ENCODE peak calls at places on chromosomes 2 and 18, in five cellular contexts. U is A549, T is IMR-90, Z is GM12878, D is SK-N-SH. P is an unnamed sample.

GRCh38 chr2:52934354-52934898 is 833.2 kb upstream of the CHAC2 start:
- DNase-seq in Z (peak), D (no peak), T (peak), U (peak), P (no peak)

GRCh38 chr2:104432401-104432800 is 421.5 kb upstream of the POU3F3 start:
- DNase-seq in Z (no peak), T (no peak), U (no peak), D (no peak), P (no peak)

GRCh38 chr2:100786297-100786658 is 33.7 kb upstream of the NPAS2 start:
- DNase-seq in U (peak), Z (no peak), D (no peak), T (peak), P (no peak)

GRCh38 chr2:226969412-226969811 is 133.6 kb downstream of the RHBDD1 start:
- DNase-seq in U (no peak), Z (no peak), D (no peak), T (peak), P (no peak)

GRCh38 chr2:127231130-127231865 is 11.2 kb upstream of the CYP27C1 start:
- DNase-seq in Z (no peak), T (peak), U (peak), D (no peak), P (no peak)

GRCh38 chr18:32612651-32613050 is 142.0 kb upstream of the GAREM1 start:
- DNase-seq in T (no peak), U (no peak), Z (no peak), D (no peak), P (no peak)

GRCh38 chr2:47512581-47513083 is 109.7 kb downstream of the MSH2 start:
- DNase-seq in D (peak), U (peak), T (peak), Z (no peak), P (peak)

GRCh38 chr18:341102-341501 is 73.3 kb upstream of the THOC1 start:
- DNase-seq in D (no peak), U (no peak), Z (no peak), T (no peak), P (no peak)

GRCh38 chr18:72830109-72830508 is 37.7 kb downstream of the NETO1 start:
- DNase-seq in T (no peak), U (peak), D (no peak), Z (no peak), P (no peak)

GRCh38 chr2:37625781-37626548 is 45.5 kb downstream of the CDC42EP3 start:
- DNase-seq in U (no peak), T (peak), D (no peak), Z (peak), P (no peak)

GRCh38 chr2:6487805-6488204 is 377.9 kb downstream of the CMPK2 start:
- DNase-seq in U (no peak), T (no peak), D (no peak), Z (no peak), P (no peak)

GRCh38 chr2:197877038-197877437 is 72.6 kb downstream of the PLCL1 start:
- DNase-seq in U (no peak), Z (no peak), D (no peak), T (no peak), P (no peak)

GRCh38 chr18:34978533-34978893 is 62.7 kb upstream of the MAPRE2 start:
- DNase-seq in Z (no peak), U (no peak), D (no peak), T (no peak), P (peak)

GRCh38 chr2:33673937-33674336 is 74.8 kb upstream of the FAM98A start:
- DNase-seq in D (peak), Z (no peak), U (peak), T (peak), P (no peak)

GRCh38 chr2:127640082-127641072 is 5.6 kb upstream of the GPR17 start:
- DNase-seq in U (no peak), Z (no peak), T (no peak), D (peak), P (no peak)

GRCh38 chr2:173355866-173356508 is 1.3 kb downstream of the CDCA7 start:
- DNase-seq in Z (no peak), D (no peak), T (no peak), U (no peak), P (no peak)

GRCh38 chr2:130986890-130987493 is 106.3 kb downstream of the FAM168B start:
- DNase-seq in T (no peak), Z (no peak), D (no peak), U (no peak), P (no peak)

GRCh38 chr18:43134876-43135275 is 19.4 kb upstream of the RIT2 start:
- DNase-seq in D (no peak), U (no peak), Z (no peak), T (no peak), P (no peak)

GRCh38 chr2:45121236-45121927 is 112.1 kb upstream of the SIX2 start:
- DNase-seq in U (no peak), Z (no peak), T (no peak), D (no peak), P (no peak)

GRCh38 chr2:152189622-152190495 is 14.3 kb upstream of the STAM2 start:
- DNase-seq in Z (no peak), U (peak), T (peak), D (peak), P (peak)

GRCh38 chr2:150983498-150983897 is 278.2 kb downstream of the RBM43 start:
- DNase-seq in D (no peak), T (no peak), U (no peak), Z (no peak), P (no peak)

GRCh38 chr2:200356794-200357472 is 50.4 kb downstream of the SPATS2L start:
- DNase-seq in Z (no peak), D (no peak), T (peak), U (no peak), P (no peak)

GRCh38 chr2:232628466-232629200 is 4.8 kb upstream of the EFHD1 start:
- DNase-seq in U (no peak), T (no peak), Z (no peak), D (no peak), P (no peak)

GRCh38 chr2:27489118-27489497 is 435 bp downstream of the IFT172 start:
- DNase-seq in Z (no peak), T (peak), D (peak), U (peak), P (no peak)

GRCh38 chr18:11714244-11714918 is 25.3 kb downstream of the GNAL start:
- DNase-seq in U (no peak), Z (no peak), D (no peak), T (no peak), P (no peak)

GRCh38 chr18:45416168-45416567 is 199.1 kb upstream of the SLC14A2 start:
- DNase-seq in T (no peak), Z (no peak), D (peak), U (no peak), P (no peak)

GRCh38 chr2:234823196-234823876 is 128.5 kb upstream of the SH3BP4 start:
- DNase-seq in D (no peak), U (no peak), Z (no peak), T (no peak), P (no peak)

GRCh38 chr2:239886781-239887180 is 138.4 kb downstream of the NDUFA10 start:
- DNase-seq in T (no peak), U (no peak), D (no peak), Z (no peak), P (no peak)

GRCh38 chr2:28751956-28752607 is 452 bp downstream of the PPP1CB start:
- DNase-seq in Z (no peak), T (no peak), D (peak), U (peak), P (peak)

GRCh38 chr18:53864758-53865157 is 359.7 kb downstream of the MBD2 start:
- DNase-seq in D (peak), U (no peak), Z (no peak), T (no peak), P (no peak)

GRCh38 chr2:715847-716573 is 38.8 kb upstream of the TMEM18 start:
- DNase-seq in Z (no peak), U (peak), T (peak), D (peak), P (peak)

GRCh38 chr18:10440874-10441273 is 13.6 kb upstream of the APCDD1 start:
- DNase-seq in Z (no peak), T (no peak), D (no peak), U (no peak), P (no peak)

GRCh38 chr18:48297139-48297538 is 112.0 kb downstream of the ZBTB7C start:
- DNase-seq in T (no peak), D (no peak), Z (no peak), U (no peak), P (no peak)

GRCh38 chr18:23205980-23206379 is 70.7 kb downstream of the CABLES1 start:
- DNase-seq in U (no peak), T (no peak), Z (no peak), D (no peak), P (no peak)

GRCh38 chr2:21020668-21021288 is 23.1 kb downstream of the APOB start:
- DNase-seq in U (no peak), D (no peak), Z (no peak), T (no peak), P (no peak)

GRCh38 chr2:60553496-60553991 is at the start of gene BCL11A:
- DNase-seq in Z (no peak), T (peak), U (peak), D (peak), P (no peak)

GRCh38 chr2:154700142-154700541 is 1.6 kb downstream of the KCNJ3 start:
- DNase-seq in Z (no peak), T (no peak), D (no peak), U (no peak), P (no peak)

GRCh38 chr2:124810132-124810531 is 785.0 kb downstream of the CNTNAP5 start:
- DNase-seq in D (peak), Z (no peak), U (peak), T (peak), P (no peak)

DNA sequence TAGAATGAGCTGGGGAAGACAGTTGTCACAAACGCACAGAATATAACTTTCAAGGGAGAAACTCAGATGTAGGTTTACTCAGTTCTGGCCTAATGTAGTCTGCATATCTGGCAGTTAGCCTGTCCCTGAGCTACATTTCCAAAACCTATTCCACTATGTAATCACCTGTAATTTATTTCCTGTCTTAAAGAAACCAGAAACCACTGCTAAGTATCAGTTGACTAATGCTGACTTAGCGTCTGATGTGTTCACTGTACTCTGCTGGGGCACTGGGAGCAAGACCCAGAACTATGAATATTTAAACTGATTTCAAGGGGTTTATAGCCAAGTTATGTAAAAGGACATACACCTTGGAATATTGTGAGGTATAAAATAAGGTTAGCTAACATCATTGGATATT is 1995.2 kb upstream of the PIK3C3 start:
- DNase-seq in T (no peak), Z (no peak), U (no peak), D (no peak), P (no peak)
- TF ChIP-seq RCOR1 in T (no peak), Z (no peak), U (no peak), D (no peak), P (no peak)

DNA sequence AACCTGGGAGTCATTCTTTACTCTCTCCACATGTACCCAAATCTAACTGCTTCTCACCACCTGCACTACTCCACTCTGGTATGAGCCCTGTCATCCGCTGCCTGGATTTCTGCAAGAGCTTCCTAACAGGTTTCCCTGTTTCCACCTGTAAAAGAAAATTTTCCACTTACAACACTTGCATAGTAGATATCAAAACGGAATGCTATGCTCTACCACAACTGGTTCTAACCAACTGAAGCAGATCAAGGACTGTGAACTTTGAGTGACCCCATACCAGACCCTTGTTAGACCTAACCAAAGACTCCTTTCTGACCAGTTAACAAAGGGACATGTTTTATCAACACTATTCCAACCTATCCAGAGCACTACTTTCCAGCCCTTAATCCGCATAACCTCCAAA is 3.8 kb upstream of the TMEM131 start:
- DNase-seq in U (no peak), Z (no peak), D (no peak), T (no peak), P (no peak)
- TF ChIP-seq RCOR1 in U (no peak), Z (no peak), D (no peak), T (no peak), P (no peak)

DNA sequence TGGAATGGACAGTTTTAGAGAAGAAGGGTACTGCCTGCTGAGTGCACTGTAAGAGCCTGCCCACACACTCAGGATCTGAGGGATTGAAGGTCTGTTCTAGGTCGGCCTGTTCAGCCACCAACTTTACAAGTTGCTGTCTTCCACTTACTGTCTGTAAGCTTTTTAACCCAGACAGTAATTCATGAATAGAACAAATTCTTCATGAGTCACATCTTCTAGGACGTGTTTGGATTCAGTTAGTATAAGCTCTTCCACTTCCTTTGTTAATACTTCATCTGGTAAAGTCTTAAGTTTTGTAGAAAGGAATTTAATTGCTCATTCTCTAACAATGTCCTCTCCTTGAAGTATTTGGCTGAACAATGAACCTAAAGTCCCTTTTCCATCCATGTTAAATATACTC is 74.6 kb downstream of the PDE11A start:
- DNase-seq in T (peak), U (peak), Z (no peak), D (no peak), P (no peak)
- TF ChIP-seq RCOR1 in T (no peak), U (no peak), Z (no peak), D (no peak), P (no peak)

GRCh38 chr2:219178377-219179175 is 501 bp downstream of the RETREG2 start:
- DNase-seq in Z (no peak), T (peak), U (peak), D (peak), P (peak)
- TF ChIP-seq RCOR1 in Z (no peak), T (no peak), U (no peak), D (no peak), P (no peak)

GRCh38 chr2:170817999-170818293 is 1.3 kb downstream of the GAD1 start:
- DNase-seq in D (peak), Z (no peak), U (no peak), T (no peak), P (no peak)
- TF ChIP-seq RCOR1 in D (no peak), Z (no peak), U (no peak), T (no peak), P (no peak)

DNA sequence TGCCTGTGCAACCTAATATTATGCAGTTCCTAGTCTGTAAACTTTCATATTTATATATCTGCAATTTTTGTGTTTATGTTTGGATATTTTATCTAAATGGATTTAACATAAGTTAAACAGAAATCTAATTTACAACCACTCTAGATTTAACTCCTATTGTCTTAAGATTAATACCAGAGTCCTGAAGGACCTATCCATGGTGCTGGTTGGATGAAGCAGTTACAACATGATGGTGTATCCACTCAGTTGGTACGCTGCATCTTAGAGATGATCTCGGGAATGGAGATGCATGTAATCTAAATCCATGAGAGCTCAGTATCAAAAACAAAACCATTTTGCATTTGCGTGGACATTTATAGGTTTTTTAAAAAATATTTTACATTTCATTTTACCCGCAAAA is 745.9 kb upstream of the SLC8A1 start:
- DNase-seq in D (no peak), U (no peak), T (no peak), Z (no peak), P (no peak)
- TF ChIP-seq RCOR1 in D (no peak), U (no peak), T (no peak), Z (no peak), P (no peak)

GRCh38 chr2:174605687-174606086 is 8.1 kb upstream of the WIPF1 start:
- DNase-seq in D (no peak), T (peak), U (peak), Z (no peak), P (no peak)
- TF ChIP-seq RCOR1 in D (no peak), T (no peak), U (no peak), Z (no peak), P (no peak)

DNA sequence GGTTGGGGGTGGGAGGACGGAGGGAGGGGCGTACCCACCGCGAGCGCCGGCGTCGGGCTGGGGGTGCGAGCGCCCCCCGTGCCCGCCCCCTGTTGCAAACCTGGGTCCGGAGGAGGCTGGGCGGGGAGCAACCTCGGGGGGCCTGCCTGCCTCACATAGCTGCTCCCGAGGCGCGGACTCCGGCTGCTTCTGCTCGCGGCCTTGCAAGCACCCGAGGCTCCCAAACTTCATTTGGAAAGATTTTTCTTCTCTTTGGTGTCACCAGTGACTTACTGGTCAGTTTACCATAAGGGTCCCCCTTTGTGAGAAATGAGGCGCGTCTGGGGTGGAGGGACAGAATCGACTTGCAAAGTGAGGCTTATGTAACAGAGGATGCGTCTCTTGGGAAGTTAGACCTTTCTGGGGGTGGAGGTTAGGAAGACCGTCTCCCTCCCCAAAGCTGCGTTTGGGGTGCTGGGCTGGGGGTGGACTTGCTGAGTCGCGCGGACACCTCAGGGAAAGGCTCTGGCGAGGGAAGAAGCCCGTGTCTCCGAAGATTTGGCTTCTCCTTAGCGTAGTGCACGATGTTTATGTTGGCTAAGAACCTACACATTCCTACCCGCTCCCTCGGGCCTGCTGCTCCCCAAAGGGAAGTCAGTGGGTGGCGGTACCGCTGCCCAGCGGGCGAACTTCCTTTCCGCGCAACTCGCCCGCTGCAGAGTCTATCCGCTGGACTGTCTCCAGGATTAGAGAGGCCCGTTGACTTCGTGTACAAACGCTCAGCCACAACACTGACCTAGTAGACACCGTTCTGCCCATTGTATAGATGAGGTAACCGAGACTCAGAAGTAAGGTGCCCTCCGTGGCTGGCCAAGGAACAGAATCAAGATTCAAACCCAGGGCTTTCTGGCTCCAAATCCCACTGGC is 575 bp downstream of the TMEM37 start:
- DNase-seq in U (no peak), T (peak), D (no peak), Z (no peak), P (no peak)
- TF ChIP-seq RCOR1 in U (no peak), T (no peak), D (no peak), Z (no peak), P (no peak)

GRCh38 chr2:85577386-85578242 is at the start of gene VAMP8:
- DNase-seq in D (no peak), Z (no peak), T (no peak), U (peak), P (peak)
- TF ChIP-seq RCOR1 in D (no peak), Z (no peak), T (no peak), U (no peak), P (no peak)

GRCh38 chr2:201420442-201421113 is 30.7 kb downstream of the TRAK2 start:
- DNase-seq in Z (no peak), U (no peak), D (no peak), T (peak), P (no peak)
- TF ChIP-seq RCOR1 in Z (no peak), U (no peak), D (no peak), T (no peak), P (no peak)